ENCODE peak calls at places on chromosome 7, in six cellular contexts. U is fibroblast of lung, B is endothelial cell of umbilical vein, P is breast epithelium, Y is SK-N-SH, Z is fibroblast of pulmonary artery. G is an unnamed sample.

GRCh38 chr7:105489409-105489808 is 32.7 kb downstream of the PUS7 start:
- DNase-seq in Y (no peak), U (no peak), P (no peak), B (no peak), Z (no peak), G (no peak)

GRCh38 chr7:107267138-107267537 is 98.3 kb downstream of the HBP1 start:
- DNase-seq in Y (no peak), P (no peak), U (no peak), B (no peak), Z (no peak), G (no peak)

GRCh38 chr7:115198143-115198542 is 276.2 kb downstream of the MDFIC start:
- DNase-seq in U (peak), B (no peak), P (no peak), Z (peak), Y (no peak), G (no peak)

GRCh38 chr7:98730331-98730730 is 113.2 kb downstream of the NPTX2 start:
- DNase-seq in U (no peak), B (no peak), Y (no peak), P (no peak), Z (no peak), G (no peak)

GRCh38 chr7:139777304-139777890 is 401 bp downstream of the HIPK2 start:
- DNase-seq in Z (no peak), P (no peak), Y (peak), U (no peak), B (no peak), G (peak)

GRCh38 chr7:29078286-29078685 is 68.1 kb downstream of the CPVL start:
- DNase-seq in B (no peak), U (peak), Y (no peak), P (no peak), Z (no peak), G (no peak)

GRCh38 chr7:12162420-12163113 is 48.5 kb upstream of the TMEM106B start:
- DNase-seq in Z (peak), U (peak), Y (no peak), P (no peak), B (peak), G (peak)

GRCh38 chr7:143405158-143405557 is 3.5 kb downstream of the EPHA1 start:
- DNase-seq in Z (peak), U (no peak), B (no peak), Y (peak), P (no peak), G (peak)

GRCh38 chr7:101169110-101169837 is 3.9 kb upstream of the VGF start:
- DNase-seq in B (no peak), Y (peak), P (no peak), U (no peak), Z (no peak), G (no peak)

GRCh38 chr7:77244222-77244934 is 44.8 kb upstream of the FGL2 start:
- DNase-seq in U (no peak), P (no peak), Z (peak), Y (no peak), B (no peak), G (no peak)

GRCh38 chr7:107150375-107151073 is 18.3 kb upstream of the HBP1 start:
- DNase-seq in Y (peak), P (peak), U (peak), B (peak), Z (peak), G (peak)

GRCh38 chr7:115973381-115973780 is 57.2 kb downstream of the TFEC start:
- DNase-seq in P (no peak), B (no peak), Y (no peak), U (no peak), Z (peak), G (no peak)

GRCh38 chr7:118312966-118313365 is 88.5 kb downstream of the ANKRD7 start:
- DNase-seq in B (no peak), Z (no peak), P (no peak), Y (no peak), U (peak), G (no peak)

GRCh38 chr7:34277801-34278195 is 372.5 kb downstream of the BMPER start:
- DNase-seq in Y (no peak), U (peak), P (no peak), Z (peak), B (no peak), G (peak)

GRCh38 chr7:140295224-140295623 is 103.1 kb downstream of the SLC37A3 start:
- DNase-seq in P (no peak), U (no peak), Y (no peak), Z (no peak), B (no peak), G (no peak)

GRCh38 chr7:70405241-70405640 is 726.7 kb upstream of the GALNT17 start:
- DNase-seq in U (peak), B (no peak), Z (no peak), P (no peak), Y (no peak), G (no peak)

GRCh38 chr7:132494474-132494873 is 81.8 kb downstream of the PLXNA4 start:
- DNase-seq in P (no peak), Y (no peak), U (no peak), Z (no peak), B (no peak), G (no peak)

GRCh38 chr7:157874208-157874816 is 537.5 kb downstream of the DNAJB6 start:
- DNase-seq in P (no peak), Z (no peak), B (no peak), Y (no peak), U (no peak), G (no peak)

GRCh38 chr7:5635461-5636445 is 145.7 kb downstream of the RNF216 start:
- DNase-seq in Y (peak), B (peak), P (no peak), Z (no peak), U (peak), G (peak)

GRCh38 chr7:6636741-6637543 is at the start of gene ZNF316:
- DNase-seq in P (peak), B (peak), Z (peak), Y (peak), U (peak), G (peak)

GRCh38 chr7:25496394-25497103 is 268.3 kb upstream of the NPVF start:
- DNase-seq in Y (no peak), B (no peak), P (no peak), Z (no peak), U (no peak), G (no peak)

GRCh38 chr7:10973942-10974716 is 457 bp downstream of the PHF14 start:
- DNase-seq in U (peak), Z (peak), B (peak), P (no peak), Y (peak), G (peak)

GRCh38 chr7:108059526-108059925 is 56.6 kb upstream of the LAMB1 start:
- DNase-seq in P (no peak), Y (no peak), U (no peak), Z (peak), B (no peak), G (peak)

GRCh38 chr7:34762769-34763168 is 104.8 kb downstream of the NPSR1 start:
- DNase-seq in U (no peak), P (no peak), Z (peak), B (no peak), Y (no peak), G (no peak)

GRCh38 chr7:24778543-24779282 is 21.4 kb upstream of the GSDME start:
- DNase-seq in Y (no peak), P (no peak), Z (peak), B (no peak), U (peak), G (peak)

GRCh38 chr7:99624487-99624886 is 7.7 kb downstream of the ZSCAN25 start:
- DNase-seq in U (no peak), P (no peak), Z (no peak), Y (no peak), B (no peak), G (no peak)

GRCh38 chr7:152617056-152617455 is 58.9 kb downstream of the XRCC2 start:
- DNase-seq in Y (no peak), P (no peak), B (no peak), Z (peak), U (peak), G (no peak)

GRCh38 chr7:36214608-36215016 is 61.6 kb downstream of the EEPD1 start:
- DNase-seq in U (peak), B (no peak), P (no peak), Z (peak), Y (no peak), G (peak)

GRCh38 chr7:24755096-24755495 is 2.2 kb downstream of the GSDME start:
- DNase-seq in B (no peak), Z (no peak), P (no peak), Y (no peak), U (no peak), G (no peak)

GRCh38 chr7:39353615-39354376 is 212.4 kb upstream of the YAE1 start:
- DNase-seq in P (no peak), U (peak), Y (peak), B (peak), Z (peak), G (peak)

GRCh38 chr7:142328551-142328950 is 70.7 kb upstream of the PRSS58 start:
- DNase-seq in B (no peak), Z (no peak), Y (no peak), U (no peak), P (no peak), G (no peak)

GRCh38 chr7:4247106-4247876 is 434.8 kb upstream of the FOXK1 start:
- DNase-seq in Y (no peak), U (no peak), Z (no peak), P (no peak), B (no peak), G (no peak)

GRCh38 chr7:5207131-5207530 is 17.1 kb downstream of the WIPI2 start:
- DNase-seq in Y (no peak), Z (no peak), B (no peak), U (no peak), P (no peak), G (no peak)

GRCh38 chr7:105672820-105673219 is 91.5 kb upstream of the EFCAB10 start:
- DNase-seq in U (no peak), Z (no peak), P (no peak), B (no peak), Y (no peak), G (no peak)

GRCh38 chr7:47584128-47584865 is 2.4 kb upstream of the TNS3 start:
- DNase-seq in B (no peak), Y (no peak), P (no peak), U (no peak), Z (no peak), G (peak)

GRCh38 chr7:55363386-55364170 is 1.6 kb upstream of the LANCL2 start:
- DNase-seq in Z (no peak), P (no peak), Y (no peak), U (no peak), B (no peak), G (no peak)

GRCh38 chr7:128863433-128863989 is 855 bp downstream of the ATP6V1F start:
- DNase-seq in P (no peak), B (peak), U (peak), Z (peak), Y (peak), G (peak)
- TF ChIP-seq CTCF in P (peak), B (peak), U (peak), Z (peak), Y (peak), G (peak)

DNA sequence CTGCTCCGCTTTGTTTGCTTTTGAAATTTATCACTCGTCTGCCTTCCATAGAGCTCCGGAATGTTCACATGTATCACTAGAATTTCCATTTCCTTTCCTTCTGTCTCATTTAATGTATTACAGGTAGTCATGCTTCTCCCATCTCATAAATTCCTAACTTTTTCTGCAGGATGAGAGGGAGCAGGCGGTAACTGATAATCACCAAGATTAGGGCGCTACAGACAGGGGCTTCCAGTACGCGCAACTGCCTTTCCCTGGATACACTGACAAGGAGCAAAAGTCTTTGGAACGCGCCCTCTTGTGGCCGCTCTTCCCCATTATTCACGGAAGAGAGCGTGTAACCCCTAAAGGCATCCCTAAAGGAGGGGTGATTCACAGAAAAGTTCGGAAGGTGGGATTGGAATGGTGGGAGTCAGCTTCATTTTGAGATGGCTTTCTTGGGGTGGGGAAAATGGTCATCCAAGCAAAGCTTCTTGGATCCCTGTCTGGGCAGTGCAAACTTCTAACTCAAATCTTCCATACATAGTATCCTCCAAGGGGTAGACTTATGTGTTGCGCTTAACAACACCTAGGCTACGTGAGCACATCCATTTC is 6.5 kb downstream of the INHBA start:
- DNase-seq in Y (peak), P (no peak), B (peak), Z (peak), U (peak), G (peak)
- H3K4me3 ChIP-seq in Y (peak), P (peak), B (peak), Z (peak), U (peak), G (peak)

DNA sequence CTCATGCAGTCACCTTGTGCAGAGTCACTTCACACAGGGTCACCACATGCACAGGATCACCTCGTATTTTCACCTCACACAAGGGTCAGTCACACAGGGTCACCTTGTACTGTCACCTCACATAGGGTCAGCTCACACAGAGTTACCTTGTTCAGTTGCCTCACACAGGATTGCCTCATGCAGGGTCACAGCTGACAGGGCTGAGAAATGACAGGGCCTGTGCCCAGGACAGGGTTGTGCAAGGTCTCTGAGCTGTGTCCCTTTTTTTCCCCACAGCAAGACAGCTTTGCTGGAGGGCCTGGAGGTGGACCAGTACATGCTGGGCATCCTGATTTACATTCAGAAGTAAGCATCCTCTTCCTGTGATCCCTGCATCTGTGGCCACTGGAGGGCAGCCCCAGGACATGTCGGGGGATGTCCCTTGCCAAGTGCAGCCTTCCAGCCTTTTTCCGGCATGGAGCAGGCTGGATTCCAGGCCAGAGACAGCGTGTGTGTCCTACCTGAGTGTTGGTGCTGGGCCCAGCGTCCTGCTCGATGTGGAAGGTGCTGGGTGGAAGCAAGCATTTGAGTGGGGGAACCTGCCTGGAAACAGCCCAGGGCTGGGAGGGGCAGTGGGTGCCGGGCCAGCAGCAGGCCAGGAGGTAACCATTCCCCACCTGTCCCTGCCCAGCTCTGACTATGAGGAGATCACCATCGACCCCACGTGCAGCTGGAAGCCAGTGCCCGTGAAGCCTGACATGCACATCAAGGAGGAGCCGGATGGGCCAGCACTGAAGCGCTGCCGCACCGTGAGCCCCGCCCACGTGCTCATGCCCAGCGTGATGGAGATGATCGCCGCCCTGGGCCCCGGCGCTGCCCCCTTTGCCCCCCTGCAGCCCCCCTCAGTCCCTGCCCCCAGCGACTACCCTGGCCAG is 16.3 kb downstream of the ZMIZ2 start:
- DNase-seq in B (no peak), Y (peak), Z (no peak), P (no peak), U (no peak), G (no peak)
- TF ChIP-seq CTCF in B (no peak), Y (peak), Z (peak), P (no peak), U (no peak), G (no peak)

GRCh38 chr7:102285541-102286236 is 979 bp upstream of the SH2B2 start:
- DNase-seq in Z (no peak), Y (no peak), P (no peak), B (no peak), U (no peak), G (no peak)
- H3K4me3 ChIP-seq in Z (peak), Y (peak), P (peak), B (no peak), U (no peak), G (peak)